ENCODE peak calls at places on chromosomes 13 and 19, in six cellular contexts. N, L, W, A, F and K are unnamed samples.
A peak's percentile ranks its signal among the peaks of the same experiment; 100 is the strongest.

GRCh38 chr19:13053238-13053637 is 49.4 kb downstream of the LYL1 start:
- ATAC-seq in N (no peak), L (no peak), W (no peak), A (peak; percentile 11), F (no peak), K (no peak)

GRCh38 chr13:62510906-62511655 is 1095.4 kb upstream of the PCDH20 start:
- ATAC-seq in N (no peak), L (no peak), W (no peak), A (no peak), F (peak; percentile 35), K (no peak)

GRCh38 chr13:64849174-64849573 is 2381.0 kb downstream of the PCDH9 start:
- ATAC-seq in N (no peak), L (no peak), W (no peak), A (no peak), F (no peak), K (no peak)

GRCh38 chr13:27789495-27790303 is 2.6 kb upstream of the GSX1 start:
- ATAC-seq in N (no peak), L (no peak), W (no peak), A (peak; percentile 77), F (peak; percentile 16), K (no peak)

GRCh38 chr19:42420055-42420544 is 7.1 kb downstream of the LIPE start:
- ATAC-seq in N (no peak), L (peak; percentile 68), W (peak; percentile 96), A (peak; percentile 84), F (peak; percentile 71), K (no peak)

GRCh38 chr13:87259479-87260083 is 411.6 kb upstream of the SLITRK5 start:
- ATAC-seq in N (no peak), L (no peak), W (no peak), A (peak; percentile 97), F (peak; percentile 61), K (no peak)

GRCh38 chr19:40805258-40805868 is 6.4 kb downstream of the EGLN2 start:
- ATAC-seq in N (no peak), L (no peak), W (no peak), A (no peak), F (no peak), K (no peak)

GRCh38 chr19:12880551-12881171 is 588 bp downstream of the DNASE2 start:
- ATAC-seq in N (peak; percentile 34), L (peak; percentile 21), W (no peak), A (no peak), F (peak; percentile 49), K (peak; percentile 44)

GRCh38 chr19:17751103-17751911 is at the start of gene FCHO1:
- ATAC-seq in N (peak; percentile 37), L (no peak), W (peak; percentile 81), A (peak; percentile 10), F (peak; percentile 71), K (no peak)

GRCh38 chr19:38977445-38978314 is 2.1 kb upstream of the FBXO17 start:
- ATAC-seq in N (no peak), L (no peak), W (no peak), A (no peak), F (peak; percentile 93), K (no peak)

GRCh38 chr13:111174377-111174776 is 59.3 kb downstream of the ARHGEF7 start:
- ATAC-seq in N (no peak), L (no peak), W (no peak), A (no peak), F (no peak), K (no peak)

GRCh38 chr19:14048439-14049153 is 13.3 kb downstream of the PALM3 start:
- ATAC-seq in N (peak; percentile 83), L (no peak), W (peak; percentile 94), A (peak; percentile 72), F (peak; percentile 87), K (no peak)

GRCh38 chr19:8576273-8576993 is 809 bp downstream of the MYO1F start:
- ATAC-seq in N (peak; percentile 51), L (no peak), W (no peak), A (no peak), F (peak; percentile 66), K (no peak)

GRCh38 chr13:113956571-113956970 is 17.3 kb downstream of the C13orf46 start:
- ATAC-seq in N (no peak), L (no peak), W (no peak), A (no peak), F (no peak), K (no peak)

GRCh38 chr19:41541990-41542584 is 33.9 kb upstream of the CEACAM21 start:
- ATAC-seq in N (peak; percentile 52), L (peak; percentile 44), W (peak; percentile 69), A (no peak), F (peak; percentile 49), K (no peak)

GRCh38 chr13:51067376-51068125 is 43.5 kb downstream of the C13orf42 start:
- ATAC-seq in N (no peak), L (no peak), W (no peak), A (no peak), F (no peak), K (no peak)

GRCh38 chr13:34294483-34295129 is 476.7 kb downstream of the RFC3 start:
- ATAC-seq in N (no peak), L (peak; percentile 59), W (no peak), A (peak; percentile 39), F (no peak), K (no peak)

GRCh38 chr19:6577410-6578125 is 13.4 kb downstream of the CD70 start:
- ATAC-seq in N (peak; percentile 82), L (peak; percentile 62), W (peak; percentile 70), A (no peak), F (peak; percentile 89), K (peak; percentile 50)

GRCh38 chr13:43911871-43912270 is 32.2 kb downstream of the LACC1 start:
- ATAC-seq in N (no peak), L (no peak), W (no peak), A (no peak), F (no peak), K (no peak)
- TF ChIP-seq EP300 in N (no peak), L (no peak), W (no peak), A (no peak), F (no peak), K (no peak)

GRCh38 chr19:55398200-55398947 is 9.2 kb downstream of the UBE2S start:
- ATAC-seq in N (peak; percentile 26), L (no peak), W (no peak), A (no peak), F (peak; percentile 74), K (no peak)
- H3K4me3 ChIP-seq in N (no peak overlapping the region), L (no peak overlapping the region), W (no peak overlapping the region), A (no peak overlapping the region), F (peak overlapping the region; percentile 17), K (no peak overlapping the region)

DNA sequence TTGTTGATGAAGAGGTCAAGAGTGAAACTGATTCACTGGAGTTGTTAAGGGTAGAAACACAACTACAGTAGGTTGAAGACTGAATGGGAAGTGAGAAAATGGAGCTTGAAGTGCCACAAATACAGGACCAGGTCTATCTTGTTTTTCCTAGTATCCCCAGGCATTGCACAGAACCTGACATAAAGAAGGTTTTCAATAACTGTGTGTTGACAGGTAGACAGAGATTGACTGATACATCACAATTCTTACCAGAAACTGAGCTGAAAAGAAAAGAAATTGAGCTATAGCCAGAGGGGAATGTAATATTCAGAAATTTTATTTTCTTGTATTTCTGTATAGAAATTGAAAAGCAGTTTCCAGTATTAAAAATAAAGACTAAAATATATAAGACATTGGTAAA is 767.7 kb downstream of the PCDH17 start:
- ATAC-seq in N (no peak), L (no peak), W (no peak), A (no peak), F (no peak), K (no peak)
- TF ChIP-seq EP300 in N (no peak), L (no peak), W (no peak), A (no peak), F (no peak), K (no peak)

GRCh38 chr19:1440418-1440801 is 2.2 kb downstream of the RPS15 start:
- ATAC-seq in N (no peak), L (no peak), W (no peak), A (no peak), F (no peak), K (no peak)
- H3K4me3 ChIP-seq in N (no peak overlapping the region), L (peak overlapping the region; percentile 93), W (peak overlapping the region; percentile 70), A (no peak overlapping the region), F (peak overlapping the region; percentile 98), K (no peak overlapping the region)

GRCh38 chr19:55385236-55385748 is 440 bp upstream of the RPL28 start:
- ATAC-seq in N (peak; percentile 94), L (peak; percentile 67), W (peak; percentile 87), A (peak; percentile 90), F (peak; percentile 88), K (peak; percentile 91)
- TF ChIP-seq EP300 in N (no peak), L (no peak), W (no peak), A (no peak), F (no peak), K (no peak)

GRCh38 chr19:34366670-34367423 is 1.9 kb downstream of the GPI start:
- ATAC-seq in N (no peak), L (no peak), W (no peak), A (no peak), F (no peak), K (no peak)
- H3K4me3 ChIP-seq in N (no peak overlapping the region), L (peak overlapping the region; percentile 95), W (peak overlapping the region; percentile 97), A (peak overlapping the region; percentile 89), F (peak overlapping the region; percentile 100), K (peak overlapping the region; percentile 64)

GRCh38 chr19:11273288-11273687 is 11.0 kb upstream of the DOCK6 start:
- ATAC-seq in N (no peak), L (no peak), W (no peak), A (no peak), F (no peak), K (no peak)
- TF ChIP-seq EP300 in N (no peak), L (no peak), W (no peak), A (no peak), F (no peak), K (no peak)